ENCODE peak calls at places on chromosomes 1 and 21, in five cellular contexts. B is stomach, Q is upper lobe of right lung, W is fibroblast of lung, P is colonic mucosa. N is an unnamed sample.

GRCh38 chr1:921011-921837 is 2.5 kb upstream of the SAMD11 start:
- DNase-seq in B (peak), Q (peak), W (peak), P (peak), N (peak)

GRCh38 chr1:4585216-4585615 is 69.2 kb upstream of the AJAP1 start:
- DNase-seq in B (no peak), Q (no peak), W (no peak), P (no peak), N (no peak)

GRCh38 chr1:244552336-244552735 is 91.3 kb downstream of the CATSPERE start:
- DNase-seq in B (no peak), Q (no peak), W (no peak), P (no peak), N (peak)

GRCh38 chr1:84264961-84265360 is 36.5 kb upstream of the SAMD13 start:
- DNase-seq in B (no peak), Q (no peak), W (no peak), P (no peak), N (peak)

GRCh38 chr1:167127661-167128060 is 33.8 kb downstream of the STYXL2 start:
- DNase-seq in B (no peak), Q (no peak), W (no peak), P (no peak), N (no peak)

GRCh38 chr1:46535063-46535462 is 16.4 kb downstream of the KNCN start:
- DNase-seq in B (peak), Q (no peak), W (no peak), P (peak), N (peak)

GRCh38 chr1:240508950-240509349 is 103.0 kb downstream of the GREM2 start:
- DNase-seq in B (no peak), Q (no peak), W (no peak), P (no peak), N (peak)

GRCh38 chr1:17892225-17892624 is 137.1 kb downstream of the ACTL8 start:
- DNase-seq in B (peak), Q (peak), W (no peak), P (no peak), N (no peak)

GRCh38 chr1:206001476-206001888 is 1.7 kb downstream of the RAB7B start:
- DNase-seq in B (no peak), Q (peak), W (peak), P (peak), N (peak)

GRCh38 chr1:204410764-204411450 is 710 bp downstream of the PPP1R15B start:
- DNase-seq in B (peak), Q (no peak), W (peak), P (peak), N (peak)

GRCh38 chr1:97632075-97632474 is 288.8 kb downstream of the DPYD start:
- DNase-seq in B (no peak), Q (no peak), W (peak), P (no peak), N (peak)

GRCh38 chr1:103284270-103284669 is 175.9 kb upstream of the COL11A1 start:
- DNase-seq in B (no peak), Q (no peak), W (peak), P (no peak), N (peak)

GRCh38 chr1:147177611-147178370 is 5.5 kb upstream of the PRKAB2 start:
- DNase-seq in B (no peak), Q (no peak), W (peak), P (peak), N (peak)

GRCh38 chr1:201454568-201454967 is 14.4 kb downstream of the PHLDA3 start:
- DNase-seq in B (no peak), Q (no peak), W (no peak), P (no peak), N (no peak)

GRCh38 chr1:51231121-51231520 is 5.0 kb upstream of the RNF11 start:
- DNase-seq in B (no peak), Q (no peak), W (peak), P (no peak), N (peak)

GRCh38 chr1:46152021-46152420 is 19.6 kb upstream of the PIK3R3 start:
- DNase-seq in B (no peak), Q (no peak), W (no peak), P (no peak), N (peak)

GRCh38 chr21:31343680-31344480 is at the start of gene TIAM1:
- DNase-seq in B (peak), Q (peak), W (peak), P (peak), N (peak)

GRCh38 chr1:207670997-207671396 is 26.1 kb downstream of the CR1L start:
- DNase-seq in B (no peak), Q (no peak), W (no peak), P (no peak), N (no peak)

GRCh38 chr1:53616511-53616910 is 122.5 kb downstream of the GLIS1 start:
- DNase-seq in B (peak), Q (peak), W (no peak), P (no peak), N (no peak)

GRCh38 chr1:192577145-192578140 is 1.9 kb downstream of the RGS1 start:
- DNase-seq in B (no peak), Q (no peak), W (no peak), P (no peak), N (no peak)

GRCh38 chr1:58035523-58035922 is 511.0 kb downstream of the OMA1 start:
- DNase-seq in B (no peak), Q (no peak), W (peak), P (no peak), N (peak)

GRCh38 chr1:202694354-202694753 is 15.9 kb downstream of the SYT2 start:
- DNase-seq in B (no peak), Q (no peak), W (no peak), P (no peak), N (no peak)

GRCh38 chr1:66730462-66730861 is 21.8 kb upstream of the DYNLT5 start:
- DNase-seq in B (no peak), Q (no peak), W (no peak), P (no peak), N (no peak)

GRCh38 chr1:66732407-66733166 is 19.7 kb upstream of the DYNLT5 start:
- DNase-seq in B (no peak), Q (no peak), W (no peak), P (no peak), N (peak)

GRCh38 chr1:66731462-66731861 is 20.8 kb upstream of the DYNLT5 start:
- DNase-seq in B (no peak), Q (no peak), W (no peak), P (no peak), N (no peak)

GRCh38 chr1:66729130-66729922 is 22.9 kb upstream of the DYNLT5 start:
- DNase-seq in B (no peak), Q (no peak), W (no peak), P (no peak), N (no peak)

DNA sequence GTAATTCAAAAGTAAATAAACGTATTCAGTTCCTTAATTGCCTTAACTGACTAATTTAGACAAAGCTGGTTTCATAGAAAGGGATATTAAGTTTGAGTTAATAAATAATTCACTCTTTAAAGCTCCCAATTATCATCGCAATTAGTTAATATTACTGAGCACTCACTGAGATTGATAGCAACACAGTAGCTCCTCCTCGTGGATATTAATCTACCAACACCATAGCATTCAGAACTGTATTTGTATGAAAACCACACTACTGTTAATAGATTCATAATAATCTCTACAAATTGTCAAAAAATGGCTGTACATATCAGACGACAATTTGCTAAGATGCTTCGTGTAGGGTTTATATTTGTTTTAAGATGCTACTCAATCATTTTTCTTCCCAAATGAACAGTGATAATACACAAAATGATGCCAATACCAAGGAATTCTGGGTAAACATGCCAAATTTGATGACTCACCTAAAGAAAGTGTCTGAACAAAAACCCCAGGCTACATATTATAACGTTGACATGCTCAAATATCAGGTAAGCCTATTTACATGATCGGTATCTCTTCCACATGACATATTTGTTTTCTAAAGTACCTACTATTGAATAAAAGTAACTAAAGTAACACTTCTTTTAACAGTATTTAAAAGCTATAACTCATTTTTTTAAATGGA is 18.8 kb upstream of the DYNLT5 start:
- DNase-seq in B (no peak), Q (no peak), W (peak), P (no peak), N (peak)
- TF ChIP-seq CTCF in B (no peak), Q (peak), W (no peak), P (no peak), N (no peak)

GRCh38 chr1:94538243-94538827 is 3.2 kb downstream of the F3 start:
- DNase-seq in B (no peak), Q (no peak), W (no peak), P (no peak), N (no peak)
- TF ChIP-seq CTCF in B (no peak), Q (no peak), W (no peak), P (no peak), N (peak)

GRCh38 chr1:15885269-15885668 is 37.8 kb downstream of the SPEN start:
- DNase-seq in B (no peak), Q (no peak), W (no peak), P (no peak), N (no peak)

GRCh38 chr1:15886613-15887167 is 39.2 kb downstream of the SPEN start:
- DNase-seq in B (no peak), Q (no peak), W (no peak), P (no peak), N (no peak)

GRCh38 chr1:15884477-15884876 is 37.0 kb downstream of the SPEN start:
- DNase-seq in B (no peak), Q (no peak), W (no peak), P (no peak), N (no peak)

GRCh38 chr1:15883326-15883725 is 35.8 kb downstream of the SPEN start:
- DNase-seq in B (no peak), Q (no peak), W (no peak), P (no peak), N (no peak)

DNA sequence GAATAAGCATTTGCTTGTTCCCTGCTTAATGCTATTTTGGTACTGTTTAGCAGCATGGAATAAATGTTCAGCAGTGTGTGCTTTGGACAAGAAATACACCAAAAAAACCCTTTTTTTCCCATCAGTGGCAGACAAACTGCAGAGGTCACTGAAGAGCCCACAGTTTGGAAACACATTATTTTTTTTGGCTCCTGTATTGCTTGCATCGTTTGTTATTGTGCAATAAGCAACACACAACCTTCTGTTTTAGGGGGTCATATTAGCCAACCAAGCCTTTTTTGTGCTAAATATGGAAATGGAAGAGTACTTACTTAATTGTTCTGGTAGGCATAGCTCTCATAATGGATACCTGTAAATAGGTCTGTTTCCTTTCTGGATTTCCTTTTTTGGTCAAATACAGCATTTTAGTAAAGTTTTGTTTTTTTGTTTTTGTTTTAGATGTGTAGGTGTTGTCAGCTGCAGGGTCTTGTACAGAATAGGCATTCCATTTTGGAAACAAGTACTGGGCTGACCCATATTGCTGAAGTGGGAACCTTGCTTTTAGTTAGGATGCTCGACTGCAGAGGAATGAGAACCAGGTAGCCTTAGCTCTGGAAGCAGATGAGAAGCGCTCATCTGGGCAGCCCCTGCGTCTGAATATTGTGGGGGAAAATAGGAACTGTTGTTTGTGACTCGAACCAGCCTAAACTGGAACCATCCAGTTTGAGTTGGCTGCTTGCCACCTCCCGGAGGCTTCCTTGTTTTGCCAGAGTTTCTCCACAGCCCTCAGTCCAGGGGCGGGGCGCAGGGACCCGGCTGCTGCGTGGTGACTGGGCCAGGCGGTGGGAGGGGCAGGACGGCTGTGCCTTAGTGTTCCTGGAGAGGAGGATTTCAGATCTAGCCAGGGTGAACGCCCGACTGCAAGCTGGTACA is 38.5 kb downstream of the SPEN start:
- DNase-seq in B (peak), Q (peak), W (peak), P (peak), N (peak)
- TF ChIP-seq CTCF in B (no peak), Q (peak), W (peak), P (no peak), N (peak)

DNA sequence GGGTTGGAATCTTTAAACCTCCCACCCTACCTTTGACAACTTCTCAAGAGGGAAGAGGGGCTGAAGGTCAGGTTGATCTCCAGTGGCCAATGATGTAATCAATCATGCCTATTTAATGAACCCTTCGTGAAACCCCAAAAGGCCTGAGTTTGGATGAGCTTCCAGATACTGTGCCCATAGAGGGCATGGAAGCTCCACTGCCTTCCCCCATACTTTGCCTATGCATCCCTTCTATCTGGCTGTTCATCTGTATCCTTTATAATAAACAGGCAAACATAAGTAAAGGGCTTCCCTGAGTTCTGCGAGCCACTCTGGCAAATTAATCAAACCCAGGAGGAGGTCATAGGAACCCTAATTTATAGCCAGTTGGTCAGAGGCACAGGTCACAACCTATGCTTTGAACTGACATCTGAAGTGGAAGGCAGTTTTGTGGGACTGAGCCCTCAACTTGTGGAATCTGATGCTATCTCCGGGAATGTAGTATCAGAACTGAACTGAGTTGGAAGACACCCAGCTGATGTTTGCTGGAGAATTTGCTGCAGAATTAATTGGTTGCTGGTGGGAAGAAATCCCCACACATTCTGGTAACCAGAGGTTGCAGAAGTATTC is 24.8 kb downstream of the S100A10 start:
- DNase-seq in B (no peak), Q (no peak), W (no peak), P (no peak), N (no peak)
- TF ChIP-seq CTCF in B (no peak), Q (no peak), W (no peak), P (no peak), N (no peak)

DNA sequence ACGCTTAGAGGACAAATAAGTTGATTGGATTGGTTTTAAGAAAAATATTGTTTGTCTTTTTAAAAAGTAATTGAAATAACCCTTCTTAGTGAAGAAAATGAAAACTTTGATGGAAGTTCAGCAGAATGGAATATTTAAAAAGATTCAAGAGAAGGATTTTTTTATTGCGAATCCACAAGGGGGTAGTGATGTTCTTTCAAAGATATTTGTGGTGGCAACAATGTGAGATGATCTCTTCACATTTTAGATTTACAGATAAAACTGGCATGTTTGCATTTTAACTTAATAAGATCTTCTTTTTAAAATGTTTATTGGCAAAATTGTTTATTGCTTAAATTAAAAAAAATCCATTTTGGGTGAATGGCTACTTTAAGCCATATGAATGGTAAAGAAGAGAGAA is 8.9 kb downstream of the CAMTA1 start:
- DNase-seq in B (no peak), Q (no peak), W (peak), P (no peak), N (peak)
- TF ChIP-seq CTCF in B (peak), Q (peak), W (peak), P (peak), N (peak)

GRCh38 chr1:156053770-156054499 is at the start of gene UBQLN4:
- DNase-seq in B (peak), Q (peak), W (peak), P (peak), N (peak)
- TF ChIP-seq CTCF in B (peak), Q (peak), W (peak), P (peak), N (peak)

DNA sequence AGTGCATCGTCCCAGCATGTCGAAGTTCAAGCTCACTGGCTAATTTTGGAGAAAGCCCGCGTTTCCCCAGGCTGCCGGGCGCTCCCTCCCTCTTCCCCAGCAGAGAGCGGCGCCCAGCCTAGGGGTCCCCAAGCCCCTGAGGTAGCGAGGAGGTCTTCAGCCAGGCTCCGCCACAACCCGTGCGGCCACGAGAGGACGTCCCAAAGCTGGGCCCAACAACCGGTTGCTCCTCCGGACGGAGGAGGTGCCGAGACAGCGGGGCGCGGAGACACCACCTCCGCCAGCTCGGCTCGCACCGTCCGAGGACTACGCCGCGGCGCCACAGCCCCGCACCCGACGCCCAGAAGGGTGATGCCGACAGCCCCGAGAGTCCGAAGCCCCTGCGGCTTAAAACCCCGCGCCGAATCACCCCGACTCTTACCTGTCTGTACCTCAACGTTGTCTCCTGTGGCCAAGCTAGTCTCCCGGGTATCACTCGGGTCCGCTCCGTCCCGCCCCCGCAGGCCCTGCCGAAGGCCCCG is at the start of gene DENND2C:
- DNase-seq in B (no peak), Q (no peak), W (no peak), P (no peak), N (no peak)
- TF ChIP-seq CTCF in B (no peak), Q (no peak), W (no peak), P (no peak), N (no peak)